ENCODE peak calls at places on chromosomes 6 and 20, in five cellular contexts. Z is suprapubic skin, Y is K562, O is A549, K is HCT116. G is an unnamed sample.

GRCh38 chr6:166515072-166515810 is 71.2 kb downstream of the RAMACL start:
- DNase-seq in Z (no peak), Y (peak), O (peak), K (peak), G (peak)

GRCh38 chr6:49986551-49986950 is 17.1 kb upstream of the DEFB113 start:
- DNase-seq in Z (no peak), Y (no peak), O (no peak), K (no peak), G (no peak)

GRCh38 chr6:104477569-104477968 is 382.1 kb downstream of the HACE1 start:
- DNase-seq in Z (no peak), Y (no peak), O (no peak), K (no peak), G (no peak)

GRCh38 chr6:101607286-101607685 is 213.8 kb downstream of the GRIK2 start:
- DNase-seq in Z (no peak), Y (no peak), O (no peak), K (no peak), G (no peak)

GRCh38 chr6:142152731-142153130 is 5.7 kb downstream of the VTA1 start:
- DNase-seq in Z (no peak), Y (no peak), O (no peak), K (no peak), G (no peak)

GRCh38 chr6:36674942-36675341 is 3.6 kb upstream of the CDKN1A start:
- DNase-seq in Z (no peak), Y (no peak), O (no peak), K (no peak), G (no peak)

GRCh38 chr6:168884646-168885086 is 369.0 kb downstream of the THBS2 start:
- DNase-seq in Z (no peak), Y (peak), O (peak), K (peak), G (peak)

GRCh38 chr6:161132384-161132783 is 140.8 kb downstream of the MAP3K4 start:
- DNase-seq in Z (no peak), Y (no peak), O (no peak), K (no peak), G (no peak)

GRCh38 chr20:5691918-5692618 is 58.1 kb upstream of the SHLD1 start:
- DNase-seq in Z (no peak), Y (no peak), O (no peak), K (no peak), G (no peak)

GRCh38 chr6:168828800-168829199 is 387.8 kb downstream of the SMOC2 start:
- DNase-seq in Z (no peak), Y (no peak), O (no peak), K (no peak), G (no peak)

GRCh38 chr20:34636648-34637047 is 40.2 kb downstream of the PIGU start:
- DNase-seq in Z (no peak), Y (no peak), O (no peak), K (no peak), G (no peak)

GRCh38 chr20:19944772-19945459 is 72.2 kb upstream of the NAA20 start:
- DNase-seq in Z (no peak), Y (no peak), O (no peak), K (no peak), G (no peak)

GRCh38 chr6:169141706-169142705 is 111.6 kb downstream of the THBS2 start:
- DNase-seq in Z (no peak), Y (no peak), O (no peak), K (no peak), G (no peak)

GRCh38 chr6:24838994-24839393 is 40.3 kb upstream of the ARMH2 start:
- DNase-seq in Z (no peak), Y (no peak), O (no peak), K (no peak), G (no peak)

GRCh38 chr20:5181955-5182354 is 55.1 kb downstream of the CDS2 start:
- DNase-seq in Z (no peak), Y (no peak), O (peak), K (no peak), G (no peak)

GRCh38 chr6:119643866-119644265 is 294.3 kb upstream of the MAN1A1 start:
- DNase-seq in Z (no peak), Y (no peak), O (no peak), K (no peak), G (no peak)

GRCh38 chr6:93036835-93037234 is 382.5 kb downstream of the EPHA7 start:
- DNase-seq in Z (no peak), Y (no peak), O (peak), K (no peak), G (no peak)

GRCh38 chr6:132401941-132402275 is 633 bp upstream of the MOXD1 start:
- DNase-seq in Z (no peak), Y (no peak), O (no peak), K (no peak), G (no peak)

GRCh38 chr6:97401533-97401932 is 118.5 kb upstream of the MMS22L start:
- DNase-seq in Z (no peak), Y (no peak), O (no peak), K (no peak), G (no peak)

GRCh38 chr6:149094156-149094555 is 223.4 kb upstream of the TAB2 start:
- DNase-seq in Z (no peak), Y (no peak), O (no peak), K (no peak), G (no peak)

GRCh38 chr20:38935285-38935684 is 9.1 kb downstream of the FAM83D start:
- DNase-seq in Z (no peak), Y (no peak), O (peak), K (no peak), G (peak)

GRCh38 chr6:162450358-162450757 is 277.2 kb downstream of the PRKN start:
- DNase-seq in Z (no peak), Y (no peak), O (no peak), K (no peak), G (no peak)

GRCh38 chr20:57426156-57426769 is 35.1 kb downstream of the RBM38 start:
- DNase-seq in Z (no peak), Y (no peak), O (no peak), K (no peak), G (no peak)

GRCh38 chr6:4707011-4707410 is 69.2 kb upstream of the CDYL start:
- DNase-seq in Z (no peak), Y (no peak), O (no peak), K (no peak), G (no peak)

GRCh38 chr20:59648720-59649119 is 44.4 kb downstream of the PHACTR3 start:
- DNase-seq in Z (no peak), Y (no peak), O (no peak), K (no peak), G (no peak)

GRCh38 chr6:136753624-136754023 is 38.7 kb downstream of the MAP3K5 start:
- DNase-seq in Z (no peak), Y (no peak), O (no peak), K (no peak), G (no peak)

GRCh38 chr20:57514273-57514751 is 10.6 kb downstream of the CTCFL start:
- DNase-seq in Z (peak), Y (peak), O (peak), K (peak), G (peak)

GRCh38 chr20:48283470-48284110 is 498.3 kb upstream of the SULF2 start:
- DNase-seq in Z (no peak), Y (no peak), O (peak), K (no peak), G (no peak)

GRCh38 chr6:35096129-35096852 is 44.8 kb downstream of the TCP11 start:
- DNase-seq in Z (no peak), Y (peak), O (peak), K (peak), G (no peak)

GRCh38 chr20:61458146-61458746 is 206.2 kb downstream of the CDH4 start:
- DNase-seq in Z (no peak), Y (no peak), O (no peak), K (no peak), G (no peak)

GRCh38 chr20:4844325-4844724 is 122.6 kb downstream of the PRND start:
- DNase-seq in Z (no peak), Y (no peak), O (peak), K (no peak), G (no peak)

GRCh38 chr20:39269031-39269461 is 306.9 kb downstream of the DHX35 start:
- DNase-seq in Z (no peak), Y (peak), O (peak), K (peak), G (peak)

GRCh38 chr6:5398530-5398929 is 137.2 kb downstream of the FARS2 start:
- DNase-seq in Z (no peak), Y (peak), O (peak), K (peak), G (peak)

GRCh38 chr6:26021350-26022165 is 59.0 kb downstream of the TRIM38 start:
- DNase-seq in Z (peak), Y (peak), O (peak), K (peak), G (peak)
- TF ChIP-seq POLR2A in Z (peak), Y (peak), O (peak), K (peak), G (peak)

DNA sequence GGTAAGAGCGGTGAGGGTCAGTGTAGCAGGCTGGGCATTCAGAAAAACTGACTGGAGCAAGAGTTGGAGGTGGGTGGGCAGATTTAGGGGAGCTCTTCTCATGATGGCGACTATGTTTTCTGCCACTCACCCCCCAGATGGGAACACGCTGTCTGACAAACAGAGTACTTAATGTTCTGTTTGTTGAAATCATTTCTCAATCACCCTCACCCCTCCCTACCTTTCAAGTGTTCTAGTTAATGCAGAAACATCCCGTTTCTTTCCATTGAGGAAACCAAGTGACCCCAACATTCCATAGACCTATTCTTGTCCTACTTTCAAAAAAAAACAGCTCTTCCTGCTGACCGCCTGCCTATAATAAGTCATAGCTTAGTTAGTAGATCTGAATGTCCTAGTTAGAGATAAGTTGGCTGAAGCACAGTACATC is 132.5 kb upstream of the NEDD9 start:
- DNase-seq in Z (no peak), Y (no peak), O (no peak), K (no peak), G (no peak)
- TF ChIP-seq POLR2A in Z (no peak), Y (no peak), O (no peak), K (no peak), G (no peak)

DNA sequence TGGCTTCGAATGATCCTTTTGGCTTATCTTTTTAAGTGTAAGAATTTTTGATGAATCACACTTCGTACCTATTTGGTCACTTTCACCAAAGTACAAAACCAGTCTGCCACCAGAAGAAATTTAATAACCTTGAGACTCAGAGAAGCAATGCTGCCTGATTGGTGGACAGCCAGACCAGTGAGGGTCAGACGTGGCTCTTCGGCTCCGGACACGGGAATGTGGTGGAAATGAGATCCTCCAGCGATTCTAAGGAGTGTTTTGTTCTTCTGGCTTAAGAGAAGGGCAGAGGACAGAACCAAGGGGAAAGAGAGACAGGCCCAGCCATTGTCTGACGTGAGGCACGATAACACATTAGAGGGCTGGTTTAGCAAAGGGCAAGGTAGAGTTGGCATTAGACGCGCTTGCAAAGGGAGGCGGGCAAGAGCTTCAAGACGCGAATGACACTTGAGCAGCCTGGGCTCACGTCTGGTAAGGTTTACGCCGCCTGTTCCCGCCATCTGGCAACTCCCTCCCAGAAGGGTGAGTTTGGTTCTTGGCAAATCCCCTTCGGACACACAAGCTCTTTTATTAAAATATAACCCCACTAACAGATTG is 49.9 kb upstream of the EZR start:
- DNase-seq in Z (no peak), Y (peak), O (peak), K (peak), G (peak)
- TF ChIP-seq POLR2A in Z (no peak), Y (peak), O (no peak), K (no peak), G (peak)

GRCh38 chr6:157246048-157246630 is 77.2 kb downstream of the TMEM242 start:
- DNase-seq in Z (peak), Y (no peak), O (no peak), K (no peak), G (no peak)
- TF ChIP-seq POLR2A in Z (no peak), Y (no peak), O (no peak), K (no peak), G (no peak)

GRCh38 chr6:138063726-138064125 is 43.5 kb downstream of the PERP start:
- DNase-seq in Z (no peak), Y (no peak), O (no peak), K (no peak), G (no peak)
- TF ChIP-seq POLR2A in Z (no peak), Y (no peak), O (no peak), K (no peak), G (no peak)